ENCODE peak calls at places on chromosomes 6 and 20, in five cellular contexts. A, G, T, P and C are unnamed samples.

GRCh38 chr20:59784365-59785117 is 148.9 kb downstream of the SYCP2 start:
- DNase-seq in P (no peak), A (no peak), T (no peak), G (no peak), C (no peak)

GRCh38 chr6:169926617-169927417 is 175.4 kb downstream of the ERMARD start:
- DNase-seq in P (no peak), T (no peak), A (no peak), G (no peak), C (no peak)

GRCh38 chr6:73285674-73286283 is 22.8 kb upstream of the KHDC1 start:
- DNase-seq in A (no peak), P (no peak), T (peak; percentile 12), G (no peak), C (no peak)

GRCh38 chr6:15473741-15474161 is 189.1 kb downstream of the DTNBP1 start:
- DNase-seq in G (no peak), P (no peak), A (no peak), T (no peak), C (no peak)

GRCh38 chr6:28719275-28719940 is 193.7 kb downstream of the GPX5 start:
- DNase-seq in T (no peak), G (no peak), P (peak; percentile 62), A (no peak), C (peak; percentile 58)

GRCh38 chr20:59151820-59152219 is 11.8 kb upstream of the ZNF831 start:
- DNase-seq in A (no peak), P (no peak), T (no peak), G (no peak), C (no peak)

GRCh38 chr20:62141397-62142251 is 1.6 kb downstream of the PSMA7 start:
- DNase-seq in T (peak; percentile 26), P (no peak), G (no peak), A (peak; percentile 22), C (no peak)

GRCh38 chr20:64104667-64105451 is 2.5 kb downstream of the NPBWR2 start:
- DNase-seq in T (no peak), A (no peak), G (peak; percentile 35), P (peak; percentile 7), C (no peak)

GRCh38 chr6:166341915-166342292 is 441 bp downstream of the SFT2D1 start:
- DNase-seq in G (no peak), T (peak; percentile 32), A (peak; percentile 13), P (no peak), C (no peak)

GRCh38 chr6:2763345-2763841 is 1.8 kb upstream of the WRNIP1 start:
- DNase-seq in P (no peak), T (no peak), A (no peak), G (no peak), C (no peak)

GRCh38 chr6:111573118-111573883 is 32.4 kb downstream of the TRAF3IP2 start:
- DNase-seq in A (no peak), G (no peak), T (no peak), P (no peak), C (peak; percentile 75)

GRCh38 chr6:130377371-130377770 is 11.6 kb downstream of the TMEM200A start:
- DNase-seq in A (no peak), G (no peak), T (no peak), P (no peak), C (no peak)

GRCh38 chr6:167306401-167306998 is 15.4 kb downstream of the UNC93A start:
- DNase-seq in G (no peak), P (no peak), T (no peak), A (no peak), C (no peak)

GRCh38 chr20:24648481-24648880 is 179.1 kb downstream of the SYNDIG1 start:
- DNase-seq in P (no peak), G (no peak), A (no peak), T (no peak), C (no peak)

GRCh38 chr6:151119823-151120524 is 119.8 kb upstream of the AKAP12 start:
- DNase-seq in T (no peak), P (no peak), A (no peak), G (no peak), C (no peak)

GRCh38 chr6:142647436-142648389 is 297.3 kb downstream of the HIVEP2 start:
- DNase-seq in T (no peak), G (no peak), A (no peak), P (no peak), C (no peak)

GRCh38 chr6:109036588-109037320 is 57.9 kb downstream of the SESN1 start:
- DNase-seq in P (no peak), T (peak; percentile 35), G (no peak), A (no peak), C (no peak)

GRCh38 chr6:143528164-143528811 is 16.8 kb upstream of the FUCA2 start:
- DNase-seq in T (no peak), A (no peak), P (no peak), G (no peak), C (no peak)

GRCh38 chr6:19753822-19754221 is 83.3 kb upstream of the ID4 start:
- DNase-seq in A (peak; percentile 54), T (no peak), G (no peak), P (no peak), C (no peak)

GRCh38 chr20:40497781-40498691 is 191.0 kb downstream of the MAFB start:
- DNase-seq in T (no peak), G (no peak), A (peak; percentile 72), P (no peak), C (no peak)
- H3K4me1 ChIP-seq in T (no peaks in the 10 kb centered on the region), G (no peaks in the 10 kb centered on the region), A (no peaks in the 10 kb centered on the region), P (no peaks in the 10 kb centered on the region), C (peaks cover 32% of the 10 kb centered on the region)

DNA sequence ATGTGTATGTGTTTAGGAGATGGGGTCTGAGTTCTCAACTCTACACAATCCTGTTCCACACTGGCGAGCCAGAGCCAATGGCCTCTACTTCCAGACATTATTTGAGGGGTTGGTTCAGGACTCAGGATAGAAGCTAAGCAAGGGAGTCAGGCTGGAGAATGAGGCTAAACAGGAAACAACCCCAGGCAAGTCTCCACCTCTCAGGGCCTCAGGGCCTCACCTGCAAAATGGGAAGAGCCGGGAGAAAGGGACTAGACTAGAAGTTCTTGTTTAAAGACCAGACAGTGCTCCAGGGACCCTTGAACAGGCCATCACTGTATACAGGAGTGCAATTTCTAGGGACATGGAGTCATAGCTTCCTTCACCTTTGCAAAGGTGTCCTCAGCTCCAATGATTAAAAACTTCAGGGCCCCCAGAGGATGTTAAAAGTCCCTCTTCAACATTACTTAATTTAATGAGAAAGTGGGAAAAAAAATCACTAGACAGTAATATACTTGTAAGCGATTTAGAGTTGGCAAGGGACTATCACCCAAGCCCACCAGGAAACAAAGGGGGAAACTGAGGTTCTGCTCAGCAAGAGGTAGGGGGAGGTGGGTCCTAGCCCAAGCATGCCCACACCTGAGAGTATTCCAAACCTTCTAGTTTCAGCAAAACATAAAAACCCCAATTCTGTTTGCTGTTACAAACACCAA is 41.7 kb downstream of the ZMYND8 start:
- DNase-seq in G (no peak), A (no peak), T (no peak), P (no peak), C (no peak)
- H3K4me1 ChIP-seq in G (peaks cover 25% of the 10 kb centered on the region), A (peaks cover 44% of the 10 kb centered on the region), T (peaks cover 38% of the 10 kb centered on the region), P (peaks cover 10% of the 10 kb centered on the region), C (peaks cover 52% of the 10 kb centered on the region)

GRCh38 chr20:47024461-47024937 is 129.9 kb downstream of the EYA2 start:
- DNase-seq in T (no peak), P (no peak), G (no peak), A (no peak), C (no peak)
- H3K4me1 ChIP-seq in T (no peaks in the 10 kb centered on the region), P (no peaks in the 10 kb centered on the region), G (no peaks in the 10 kb centered on the region), A (peaks cover under 1% of the 10 kb centered on the region), C (no peaks in the 10 kb centered on the region)

DNA sequence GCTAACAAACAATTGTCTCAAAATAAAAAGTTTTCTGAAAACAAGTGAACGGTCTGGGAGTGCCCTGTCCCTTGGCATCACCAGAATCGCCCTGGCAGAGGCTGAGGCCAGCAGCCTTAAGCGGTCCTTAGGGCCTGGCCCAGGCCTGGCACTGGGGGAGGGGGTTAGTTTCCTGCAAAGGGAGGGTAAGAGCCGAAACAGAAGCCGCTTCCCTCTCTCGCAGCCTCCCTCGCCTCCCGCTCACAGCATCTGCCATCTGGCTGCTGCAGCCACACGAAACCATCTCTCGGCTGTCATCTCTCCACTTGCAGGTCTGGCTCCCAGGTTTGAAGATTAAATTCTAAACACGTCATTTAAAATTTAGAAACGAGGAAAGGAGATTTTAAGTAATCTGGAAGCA is 31.5 kb downstream of the PMEPA1 start:
- DNase-seq in A (no peak), G (no peak), T (no peak), P (peak; percentile 71), C (no peak)
- H3K4me1 ChIP-seq in A (peaks cover 21% of the 10 kb centered on the region), G (no peaks in the 10 kb centered on the region), T (no peaks in the 10 kb centered on the region), P (peaks cover 27% of the 10 kb centered on the region), C (peaks cover 18% of the 10 kb centered on the region)

GRCh38 chr20:1892122-1892385 is 3.2 kb upstream of the SIRPA start:
- DNase-seq in T (no peak), G (no peak), A (no peak), P (no peak), C (no peak)

GRCh38 chr20:1894951-1895673 is at the start of gene SIRPA:
- DNase-seq in P (peak; percentile 54), G (peak; percentile 74), A (peak; percentile 59), T (no peak), C (no peak)

GRCh38 chr20:1895674-1896496 is 678 bp downstream of the SIRPA start:
- DNase-seq in G (no peak), P (no peak), T (no peak), A (peak; percentile 31), C (no peak)

GRCh38 chr20:1894471-1894950 is 696 bp upstream of the SIRPA start:
- DNase-seq in G (peak; percentile 83), P (peak; percentile 39), T (no peak), A (peak; percentile 31), C (no peak)

GRCh38 chr20:1893721-1894470 is 1.3 kb upstream of the SIRPA start:
- DNase-seq in T (no peak), P (no peak), G (no peak), A (peak; percentile 74), C (no peak)
- H3K4me1 ChIP-seq in T (peaks cover 5% of the 10 kb centered on the region), P (no peaks in the 10 kb centered on the region), G (no peaks in the 10 kb centered on the region), A (peaks cover 34% of the 10 kb centered on the region), C (peaks cover 52% of the 10 kb centered on the region)

DNA sequence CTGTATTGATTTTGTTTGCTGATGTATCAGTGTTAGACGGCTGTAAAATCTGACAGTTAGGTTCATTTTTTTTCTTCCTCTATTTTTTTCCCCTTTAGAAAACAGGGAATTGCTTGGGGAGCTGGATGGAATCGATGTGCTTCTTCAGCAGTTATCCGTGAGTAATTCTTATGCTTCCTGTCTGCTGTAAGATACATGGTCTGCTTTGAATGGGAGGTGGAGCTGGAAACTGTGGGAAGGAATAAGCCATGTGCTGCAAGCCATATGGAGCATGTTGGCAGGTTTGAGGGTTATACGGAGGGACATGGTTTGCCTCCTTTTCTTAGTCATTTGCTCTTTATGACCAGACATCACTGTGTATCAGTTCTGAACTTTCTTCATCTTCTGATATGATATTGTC is 83.7 kb downstream of the CTNNBL1 start:
- DNase-seq in A (no peak), T (no peak), G (no peak), P (no peak), C (no peak)
- H3K4me1 ChIP-seq in A (no peaks in the 10 kb centered on the region), T (no peaks in the 10 kb centered on the region), G (no peaks in the 10 kb centered on the region), P (no peaks in the 10 kb centered on the region), C (no peaks in the 10 kb centered on the region)

DNA sequence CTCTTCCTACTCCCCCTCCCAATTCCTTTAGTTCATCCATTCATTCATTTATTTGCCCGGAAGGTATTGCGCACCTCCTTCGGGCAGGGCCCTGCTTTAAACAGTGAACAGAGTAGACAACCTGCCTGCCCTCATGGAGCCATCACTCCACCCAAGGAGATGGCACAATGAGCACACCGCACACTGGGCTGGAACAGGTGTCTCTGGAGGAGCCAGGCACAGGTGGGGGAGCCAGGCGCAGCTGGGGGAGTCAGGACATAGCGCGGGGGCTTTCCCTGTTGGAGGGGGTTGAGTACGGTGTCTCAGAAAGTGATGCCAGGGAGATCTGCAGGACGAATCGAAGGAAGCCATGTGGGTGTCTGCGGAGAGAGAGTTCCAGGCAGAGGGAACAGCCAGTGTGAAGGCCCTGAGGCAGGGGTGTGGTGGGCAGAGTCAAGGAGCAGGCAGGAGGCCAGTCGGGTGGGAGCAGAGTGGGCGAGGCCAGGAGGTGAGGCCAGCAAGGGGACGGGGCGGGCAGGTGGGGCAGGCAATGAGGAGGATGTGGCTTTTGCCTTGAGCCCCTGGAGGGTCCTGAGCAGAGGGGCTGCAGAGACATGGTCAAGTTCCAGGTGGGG is 46.4 kb downstream of the SNAI1 start:
- DNase-seq in P (no peak), T (no peak), A (no peak), G (no peak), C (no peak)
- H3K4me1 ChIP-seq in P (peaks cover 13% of the 10 kb centered on the region), T (no peaks in the 10 kb centered on the region), A (no peaks in the 10 kb centered on the region), G (no peaks in the 10 kb centered on the region), C (peaks cover 5% of the 10 kb centered on the region)